ENCODE peak calls at places on chromosome 10, in ten cellular contexts. Y, M, Z, G, H, X, T, S, E and C are unnamed samples.

GRCh38 chr10:128730922-128731321 is 604.7 kb upstream of the MKI67 start:
- DNase-seq in M (no peak), G (no peak), S (no peak), T (no peak), Y (no peak), E (no peak), X (no peak), Z (no peak), H (no peak), C (no peak)

GRCh38 chr10:34698979-34699378 is 116.1 kb downstream of the PARD3 start:
- DNase-seq in X (no peak), T (peak), Y (no peak), G (no peak), H (no peak), M (no peak), E (peak), S (no peak), Z (no peak), C (no peak)

GRCh38 chr10:124091646-124092269 is 1.6 kb downstream of the CHST15 start:
- DNase-seq in E (peak), Z (no peak), M (no peak), T (no peak), Y (no peak), H (no peak), S (no peak), G (no peak), X (no peak), C (no peak)

GRCh38 chr10:89861584-89862287 is 160.3 kb downstream of the KIF20B start:
- DNase-seq in Y (peak), X (no peak), G (no peak), S (no peak), Z (no peak), M (no peak), H (no peak), T (peak), E (no peak), C (no peak)

GRCh38 chr10:29535012-29535777 is 99.6 kb downstream of the SVIL start:
- DNase-seq in G (no peak), E (peak), M (no peak), H (no peak), T (no peak), Y (no peak), S (no peak), X (no peak), Z (peak), C (no peak)

GRCh38 chr10:114349505-114350211 is 54.6 kb downstream of the AFAP1L2 start:
- DNase-seq in G (no peak), T (no peak), X (no peak), M (no peak), E (no peak), Y (no peak), Z (no peak), H (no peak), S (no peak), C (no peak)

GRCh38 chr10:121540773-121541395 is 57.4 kb downstream of the FGFR2 start:
- DNase-seq in T (no peak), S (no peak), H (no peak), M (no peak), G (no peak), E (no peak), Z (no peak), X (no peak), Y (no peak), C (no peak)

GRCh38 chr10:52609071-52609470 is 163.5 kb downstream of the MBL2 start:
- DNase-seq in E (no peak), Z (no peak), G (no peak), X (no peak), T (no peak), M (no peak), S (no peak), Y (no peak), H (no peak), C (no peak)

GRCh38 chr10:71090801-71091200 is 121.6 kb upstream of the UNC5B start:
- DNase-seq in Y (no peak), E (no peak), T (no peak), S (no peak), M (no peak), Z (no peak), X (no peak), H (no peak), G (no peak), C (no peak)

GRCh38 chr10:69419761-69420126 is 3.0 kb upstream of the TACR2 start:
- DNase-seq in M (no peak), G (no peak), T (no peak), Y (no peak), E (no peak), Z (no peak), S (no peak), X (no peak), H (no peak), C (no peak)

GRCh38 chr10:118547282-118547681 is 48.2 kb downstream of the PRLHR start:
- DNase-seq in G (no peak), S (no peak), T (no peak), M (no peak), H (no peak), E (no peak), Z (no peak), X (no peak), Y (no peak), C (no peak)

GRCh38 chr10:117165557-117166419 is 27.7 kb upstream of the VAX1 start:
- DNase-seq in Y (no peak), G (no peak), Z (peak), M (peak), E (peak), T (no peak), S (no peak), H (no peak), X (peak), C (no peak)

GRCh38 chr10:61842755-61843497 is 58.6 kb upstream of the ARID5B start:
- DNase-seq in X (no peak), M (no peak), S (no peak), T (peak), G (no peak), Y (no peak), E (peak), H (no peak), Z (no peak), C (no peak)

GRCh38 chr10:102554531-102554930 is 50.8 kb downstream of the SUFU start:
- DNase-seq in X (no peak), S (no peak), M (no peak), Z (no peak), G (no peak), Y (no peak), E (no peak), H (no peak), T (no peak), C (no peak)

GRCh38 chr10:8158439-8159071 is 104.1 kb downstream of the GATA3 start:
- DNase-seq in X (no peak), Z (no peak), M (no peak), S (no peak), T (no peak), Y (no peak), G (no peak), H (no peak), E (no peak), C (no peak)

GRCh38 chr10:111830360-111830759 is 353.2 kb downstream of the GPAM start:
- DNase-seq in G (no peak), Z (no peak), H (no peak), S (no peak), T (no peak), M (no peak), X (no peak), E (no peak), Y (no peak), C (no peak)

GRCh38 chr10:52949899-52950298 is 177.3 kb upstream of the MBL2 start:
- DNase-seq in Y (no peak), G (no peak), E (no peak), Z (no peak), T (no peak), X (no peak), M (no peak), S (no peak), H (no peak), C (no peak)

GRCh38 chr10:101012525-101013364 is 13.1 kb downstream of the LZTS2 start:
- DNase-seq in G (peak), Z (peak), T (peak), Y (peak), M (peak), S (peak), H (peak), X (peak), E (peak), C (no peak)

GRCh38 chr10:28983799-28984198 is 305.1 kb upstream of the LYZL1 start:
- DNase-seq in H (no peak), G (no peak), T (no peak), M (no peak), Y (no peak), S (no peak), E (no peak), Z (no peak), X (no peak), C (no peak)

GRCh38 chr10:29776246-29776645 is 141.5 kb upstream of the SVIL start:
- DNase-seq in E (no peak), X (no peak), S (no peak), Z (no peak), H (no peak), M (no peak), T (no peak), G (no peak), Y (no peak), C (no peak)

GRCh38 chr10:79560160-79560709 is at the start of gene SFTPA2:
- DNase-seq in G (no peak), Z (no peak), M (no peak), E (no peak), H (no peak), T (no peak), S (no peak), Y (no peak), X (no peak), C (no peak)

GRCh38 chr10:116836902-116837513 is 12.3 kb upstream of the ENO4 start:
- DNase-seq in Y (no peak), H (no peak), M (no peak), T (no peak), Z (no peak), E (no peak), G (no peak), X (no peak), S (no peak), C (no peak)

GRCh38 chr10:73941300-73941699 is 30.4 kb downstream of the PLAU start:
- DNase-seq in E (peak), S (no peak), Z (no peak), H (no peak), T (no peak), Y (no peak), X (no peak), G (no peak), M (no peak), C (no peak)